ENCODE peak calls at places on chromosomes 2 and 18, in ten cellular contexts. One of them, this sample, is unnamed.

GRCh38 chr2:105813405-105813804 is 68.7 kb downstream of the NCK2 start:
- DNase-seq in endothelial cell of umbilical vein: no peak
- DNase-seq in heart right ventricle: no peak
- DNase-seq in colonic mucosa: no peak
- DNase-seq in suprapubic skin: no peak
- DNase-seq in psoas muscle: no peak
- DNase-seq in Peyer's patch: no peak
- DNase-seq in GM23338: no peak
- DNase-seq in vagina: peak; percentile 37
- DNase-seq in RWPE2: no peak
- DNase-seq in this sample: no peak

GRCh38 chr2:122736279-122736678 is 980.8 kb downstream of the TSN start:
- DNase-seq in endothelial cell of umbilical vein: peak; percentile 10
- DNase-seq in heart right ventricle: no peak
- DNase-seq in colonic mucosa: peak; percentile 59
- DNase-seq in suprapubic skin: no peak
- DNase-seq in psoas muscle: no peak
- DNase-seq in Peyer's patch: no peak
- DNase-seq in GM23338: no peak
- DNase-seq in vagina: no peak
- DNase-seq in RWPE2: no peak
- DNase-seq in this sample: no peak

GRCh38 chr18:24121625-24122024 is 17.2 kb upstream of the CABYR start:
- DNase-seq in endothelial cell of umbilical vein: no peak
- DNase-seq in heart right ventricle: no peak
- DNase-seq in colonic mucosa: no peak
- DNase-seq in suprapubic skin: no peak
- DNase-seq in psoas muscle: no peak
- DNase-seq in Peyer's patch: no peak
- DNase-seq in GM23338: no peak
- DNase-seq in vagina: no peak
- DNase-seq in RWPE2: no peak
- DNase-seq in this sample: no peak

GRCh38 chr2:201118957-201119848 is 3.2 kb downstream of the CFLAR start:
- DNase-seq in endothelial cell of umbilical vein: peak; percentile 68
- DNase-seq in heart right ventricle: no peak
- DNase-seq in colonic mucosa: no peak
- DNase-seq in suprapubic skin: no peak
- DNase-seq in psoas muscle: no peak
- DNase-seq in Peyer's patch: no peak
- DNase-seq in GM23338: peak; percentile 61
- DNase-seq in vagina: no peak
- DNase-seq in RWPE2: no peak
- DNase-seq in this sample: no peak

GRCh38 chr2:142901778-142902177 is 24.3 kb downstream of the KYNU start:
- DNase-seq in endothelial cell of umbilical vein: no peak
- DNase-seq in heart right ventricle: no peak
- DNase-seq in colonic mucosa: no peak
- DNase-seq in suprapubic skin: no peak
- DNase-seq in psoas muscle: no peak
- DNase-seq in Peyer's patch: no peak
- DNase-seq in GM23338: no peak
- DNase-seq in vagina: no peak
- DNase-seq in RWPE2: no peak
- DNase-seq in this sample: no peak

GRCh38 chr18:59414254-59414653 is 55.2 kb upstream of the LMAN1 start:
- DNase-seq in endothelial cell of umbilical vein: no peak
- DNase-seq in heart right ventricle: no peak
- DNase-seq in colonic mucosa: no peak
- DNase-seq in suprapubic skin: no peak
- DNase-seq in psoas muscle: no peak
- DNase-seq in Peyer's patch: no peak
- DNase-seq in GM23338: no peak
- DNase-seq in vagina: no peak
- DNase-seq in RWPE2: no peak
- DNase-seq in this sample: no peak

GRCh38 chr2:13103778-13104493 is 387.2 kb downstream of the TRIB2 start:
- DNase-seq in endothelial cell of umbilical vein: no peak
- DNase-seq in heart right ventricle: no peak
- DNase-seq in colonic mucosa: no peak
- DNase-seq in suprapubic skin: no peak
- DNase-seq in psoas muscle: no peak
- DNase-seq in Peyer's patch: no peak
- DNase-seq in GM23338: no peak
- DNase-seq in vagina: no peak
- DNase-seq in RWPE2: no peak
- DNase-seq in this sample: no peak

GRCh38 chr2:98458207-98458606 is 13.5 kb downstream of the INPP4A start:
- DNase-seq in endothelial cell of umbilical vein: peak; percentile 52
- DNase-seq in heart right ventricle: no peak
- DNase-seq in colonic mucosa: no peak
- DNase-seq in suprapubic skin: no peak
- DNase-seq in psoas muscle: no peak
- DNase-seq in Peyer's patch: peak; percentile 14
- DNase-seq in GM23338: no peak
- DNase-seq in vagina: peak; percentile 62
- DNase-seq in RWPE2: no peak
- DNase-seq in this sample: no peak

GRCh38 chr2:232006282-232006681 is 44.8 kb downstream of the DIS3L2 start:
- DNase-seq in endothelial cell of umbilical vein: no peak
- DNase-seq in heart right ventricle: no peak
- DNase-seq in colonic mucosa: no peak
- DNase-seq in suprapubic skin: no peak
- DNase-seq in psoas muscle: no peak
- DNase-seq in Peyer's patch: no peak
- DNase-seq in GM23338: no peak
- DNase-seq in vagina: no peak
- DNase-seq in RWPE2: no peak
- DNase-seq in this sample: no peak

GRCh38 chr2:232013701-232014353 is 52.3 kb downstream of the DIS3L2 start:
- DNase-seq in endothelial cell of umbilical vein: no peak
- DNase-seq in heart right ventricle: no peak
- DNase-seq in colonic mucosa: no peak
- DNase-seq in suprapubic skin: no peak
- DNase-seq in psoas muscle: no peak
- DNase-seq in Peyer's patch: no peak
- DNase-seq in GM23338: no peak
- DNase-seq in vagina: no peak
- DNase-seq in RWPE2: peak; percentile 82
- DNase-seq in this sample: no peak

GRCh38 chr2:232014681-232015080 is 53.2 kb downstream of the DIS3L2 start:
- DNase-seq in endothelial cell of umbilical vein: no peak
- DNase-seq in heart right ventricle: no peak
- DNase-seq in colonic mucosa: no peak
- DNase-seq in suprapubic skin: no peak
- DNase-seq in psoas muscle: no peak
- DNase-seq in Peyer's patch: no peak
- DNase-seq in GM23338: peak; percentile 33
- DNase-seq in vagina: no peak
- DNase-seq in RWPE2: no peak
- DNase-seq in this sample: no peak

GRCh38 chr2:232009639-232010274 is 48.2 kb downstream of the DIS3L2 start:
- DNase-seq in endothelial cell of umbilical vein: no peak
- DNase-seq in heart right ventricle: no peak
- DNase-seq in colonic mucosa: no peak
- DNase-seq in suprapubic skin: no peak
- DNase-seq in psoas muscle: no peak
- DNase-seq in Peyer's patch: no peak
- DNase-seq in GM23338: no peak
- DNase-seq in vagina: no peak
- DNase-seq in RWPE2: no peak
- DNase-seq in this sample: no peak

DNA sequence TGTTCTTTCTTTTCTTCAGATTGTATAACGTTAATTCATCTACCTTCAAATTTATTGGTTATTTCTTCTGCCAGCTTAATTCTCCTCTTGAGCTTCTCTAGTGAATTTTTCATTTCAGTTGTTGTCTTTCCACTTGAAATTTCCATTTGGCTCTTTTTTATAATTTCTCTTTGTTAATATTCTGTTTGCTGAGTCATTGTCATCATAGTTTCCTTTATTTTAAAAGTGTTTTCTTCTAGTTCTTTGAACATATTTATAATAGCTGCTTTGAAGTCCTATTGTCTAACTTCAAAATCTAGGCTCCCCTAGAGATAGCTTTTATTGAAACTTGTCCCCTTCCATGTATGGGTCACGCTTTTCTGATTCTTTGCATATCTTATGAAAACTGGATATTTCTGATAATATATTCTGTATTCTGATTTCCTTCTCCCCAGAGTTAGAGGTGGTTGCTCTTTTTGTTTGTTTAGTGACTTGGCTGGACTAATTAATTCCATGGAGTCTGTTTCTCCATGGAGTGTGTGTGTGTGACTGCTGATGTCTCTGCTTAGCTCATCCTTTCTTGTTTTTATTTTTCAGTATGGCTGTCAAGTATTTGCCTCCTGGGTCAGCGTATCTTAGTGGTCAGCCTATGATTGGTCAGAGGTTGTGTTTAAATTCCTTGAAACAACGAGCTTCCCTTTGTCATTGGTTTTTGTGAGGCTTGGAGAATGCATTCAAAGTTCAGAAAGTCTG is 47.6 kb downstream of the DIS3L2 start:
- DNase-seq in endothelial cell of umbilical vein: peak; percentile 13
- DNase-seq in heart right ventricle: no peak
- DNase-seq in colonic mucosa: no peak
- DNase-seq in suprapubic skin: no peak
- DNase-seq in psoas muscle: no peak
- DNase-seq in Peyer's patch: no peak
- DNase-seq in GM23338: peak; percentile 46
- DNase-seq in vagina: no peak
- DNase-seq in RWPE2: no peak
- DNase-seq in this sample: no peak
- H3K27ac ChIP-seq in endothelial cell of umbilical vein: no peak overlapping the region
- H3K27ac ChIP-seq in heart right ventricle: no peak overlapping the region
- H3K27ac ChIP-seq in colonic mucosa: no peak overlapping the region
- H3K27ac ChIP-seq in suprapubic skin: no peak overlapping the region
- H3K27ac ChIP-seq in psoas muscle: no peak overlapping the region
- H3K27ac ChIP-seq in Peyer's patch: no peak overlapping the region
- H3K27ac ChIP-seq in GM23338: no peak overlapping the region
- H3K27ac ChIP-seq in vagina: no peak overlapping the region
- H3K27ac ChIP-seq in RWPE2: no peak overlapping the region
- H3K27ac ChIP-seq in this sample: no peak overlapping the region

DNA sequence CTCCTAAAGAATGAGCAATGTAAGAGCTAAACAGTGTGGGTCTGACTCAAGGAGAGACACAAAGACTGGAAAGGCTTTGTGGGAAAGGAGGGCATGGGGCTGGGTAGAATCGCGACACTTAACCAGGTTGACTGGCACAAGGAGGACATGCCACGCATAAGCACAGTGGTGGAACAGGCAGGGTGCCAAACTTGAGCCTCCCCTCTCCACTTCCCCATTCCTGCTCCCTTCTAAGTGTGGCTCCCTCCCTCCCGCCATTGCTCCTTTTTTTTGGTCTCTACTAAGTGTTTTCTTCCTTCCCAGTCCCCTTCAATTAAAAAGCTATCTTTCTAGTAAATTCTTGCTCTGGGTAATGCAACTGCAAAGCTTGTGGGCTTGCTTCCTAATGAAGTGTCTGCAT is 40.3 kb upstream of the ZFP36L2 start:
- DNase-seq in endothelial cell of umbilical vein: no peak
- DNase-seq in heart right ventricle: peak; percentile 54
- DNase-seq in colonic mucosa: no peak
- DNase-seq in suprapubic skin: no peak
- DNase-seq in psoas muscle: peak; percentile 77
- DNase-seq in Peyer's patch: no peak
- DNase-seq in GM23338: no peak
- DNase-seq in vagina: no peak
- DNase-seq in RWPE2: no peak
- DNase-seq in this sample: peak; percentile 73
- H3K4me1 ChIP-seq in endothelial cell of umbilical vein: peaks cover 16% of the 10 kb centered on the region
- H3K4me1 ChIP-seq in heart right ventricle: peaks cover 63% of the 10 kb centered on the region
- H3K4me1 ChIP-seq in colonic mucosa: no peaks in the 10 kb centered on the region
- H3K4me1 ChIP-seq in suprapubic skin: peaks cover 54% of the 10 kb centered on the region
- H3K4me1 ChIP-seq in psoas muscle: peaks cover 12% of the 10 kb centered on the region
- H3K4me1 ChIP-seq in Peyer's patch: no peaks in the 10 kb centered on the region
- H3K4me1 ChIP-seq in GM23338: peaks cover 3% of the 10 kb centered on the region
- H3K4me1 ChIP-seq in vagina: peaks cover 41% of the 10 kb centered on the region
- H3K4me1 ChIP-seq in RWPE2: no peaks in the 10 kb centered on the region
- H3K4me1 ChIP-seq in this sample: peaks cover 74% of the 10 kb centered on the region

GRCh38 chr2:157839162-157839801 is 36.8 kb downstream of the ACVR1 start:
- DNase-seq in endothelial cell of umbilical vein: peak; percentile 48
- DNase-seq in heart right ventricle: no peak
- DNase-seq in colonic mucosa: no peak
- DNase-seq in suprapubic skin: no peak
- DNase-seq in psoas muscle: peak; percentile 62
- DNase-seq in Peyer's patch: no peak
- DNase-seq in GM23338: peak; percentile 96
- DNase-seq in vagina: no peak
- DNase-seq in RWPE2: no peak
- DNase-seq in this sample: no peak

GRCh38 chr2:157839822-157840221 is 36.3 kb downstream of the ACVR1 start:
- DNase-seq in endothelial cell of umbilical vein: no peak
- DNase-seq in heart right ventricle: no peak
- DNase-seq in colonic mucosa: no peak
- DNase-seq in suprapubic skin: no peak
- DNase-seq in psoas muscle: no peak
- DNase-seq in Peyer's patch: no peak
- DNase-seq in GM23338: no peak
- DNase-seq in vagina: no peak
- DNase-seq in RWPE2: no peak
- DNase-seq in this sample: no peak

GRCh38 chr2:157841485-157841884 is 34.6 kb downstream of the ACVR1 start:
- DNase-seq in endothelial cell of umbilical vein: no peak
- DNase-seq in heart right ventricle: no peak
- DNase-seq in colonic mucosa: no peak
- DNase-seq in suprapubic skin: no peak
- DNase-seq in psoas muscle: no peak
- DNase-seq in Peyer's patch: no peak
- DNase-seq in GM23338: no peak
- DNase-seq in vagina: no peak
- DNase-seq in RWPE2: no peak
- DNase-seq in this sample: no peak

GRCh38 chr2:157842106-157842879 is 33.8 kb downstream of the ACVR1 start:
- DNase-seq in endothelial cell of umbilical vein: no peak
- DNase-seq in heart right ventricle: no peak
- DNase-seq in colonic mucosa: no peak
- DNase-seq in suprapubic skin: no peak
- DNase-seq in psoas muscle: no peak
- DNase-seq in Peyer's patch: no peak
- DNase-seq in GM23338: no peak
- DNase-seq in vagina: no peak
- DNase-seq in RWPE2: no peak
- DNase-seq in this sample: no peak

GRCh38 chr2:157840568-157841156 is 35.5 kb downstream of the ACVR1 start:
- DNase-seq in endothelial cell of umbilical vein: peak; percentile 52
- DNase-seq in heart right ventricle: peak; percentile 49
- DNase-seq in colonic mucosa: no peak
- DNase-seq in suprapubic skin: no peak
- DNase-seq in psoas muscle: peak; percentile 61
- DNase-seq in Peyer's patch: no peak
- DNase-seq in GM23338: no peak
- DNase-seq in vagina: no peak
- DNase-seq in RWPE2: no peak
- DNase-seq in this sample: peak; percentile 54
- TF ChIP-seq CTCF in endothelial cell of umbilical vein: no peak
- TF ChIP-seq CTCF in heart right ventricle: peak; percentile 37
- TF ChIP-seq CTCF in colonic mucosa: no peak
- TF ChIP-seq CTCF in suprapubic skin: no peak
- TF ChIP-seq CTCF in psoas muscle: peak; percentile 27
- TF ChIP-seq CTCF in Peyer's patch: no peak
- TF ChIP-seq CTCF in GM23338: no peak
- TF ChIP-seq CTCF in vagina: no peak
- TF ChIP-seq CTCF in RWPE2: no peak
- TF ChIP-seq CTCF in this sample: peak; percentile 46

DNA sequence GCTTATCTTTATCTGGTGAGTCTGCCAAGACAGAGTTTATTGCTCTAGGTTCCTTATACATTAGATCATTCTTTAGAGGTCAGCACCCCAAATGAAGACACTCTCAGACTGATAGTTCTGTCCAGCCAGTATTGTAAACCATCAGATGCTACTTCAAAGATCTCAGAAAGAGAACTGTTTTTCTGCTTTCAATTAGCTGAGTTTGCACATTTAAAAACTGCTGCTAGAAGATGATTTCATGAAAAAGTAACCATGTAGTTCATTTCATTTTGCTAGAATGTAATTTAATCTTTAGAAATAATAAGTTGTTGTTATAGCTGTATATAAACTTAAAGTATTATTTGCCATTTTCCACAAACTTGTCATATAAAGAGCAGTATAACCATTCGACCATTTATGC is 344.5 kb upstream of the ATP5MC3 start:
- DNase-seq in endothelial cell of umbilical vein: no peak
- DNase-seq in heart right ventricle: no peak
- DNase-seq in colonic mucosa: no peak
- DNase-seq in suprapubic skin: no peak
- DNase-seq in psoas muscle: no peak
- DNase-seq in Peyer's patch: no peak
- DNase-seq in GM23338: no peak
- DNase-seq in vagina: no peak
- DNase-seq in RWPE2: no peak
- DNase-seq in this sample: no peak
- H3K27ac ChIP-seq in endothelial cell of umbilical vein: no peak overlapping the region
- H3K27ac ChIP-seq in heart right ventricle: no peak overlapping the region
- H3K27ac ChIP-seq in colonic mucosa: no peak overlapping the region
- H3K27ac ChIP-seq in suprapubic skin: no peak overlapping the region
- H3K27ac ChIP-seq in psoas muscle: no peak overlapping the region
- H3K27ac ChIP-seq in Peyer's patch: no peak overlapping the region
- H3K27ac ChIP-seq in GM23338: no peak overlapping the region
- H3K27ac ChIP-seq in vagina: no peak overlapping the region
- H3K27ac ChIP-seq in RWPE2: no peak overlapping the region
- H3K27ac ChIP-seq in this sample: no peak overlapping the region

This sample was measured in tibial artery.